ENCODE peak calls at places on chromosome 17, in six cellular contexts. M, J, F, C, Z and Q are unnamed samples.

GRCh38 chr17:69043098-69043497 is 17.6 kb downstream of the ABCA9 start:
- DNase-seq in F (no peak), J (no peak), Z (no peak), C (no peak), M (no peak), Q (no peak)

GRCh38 chr17:77840156-77840555 is 118.3 kb upstream of the TNRC6C start:
- DNase-seq in M (no peak), F (peak; percentile 17), C (peak; percentile 50), Z (peak; percentile 54), J (no peak), Q (no peak)

GRCh38 chr17:80320496-80320895 is 59.8 kb downstream of the RNF213 start:
- DNase-seq in J (no peak), M (no peak), Z (no peak), C (no peak), F (no peak), Q (no peak)

GRCh38 chr17:80980397-80981061 is 11.1 kb upstream of the CHMP6 start:
- DNase-seq in Z (peak; percentile 28), C (peak; percentile 17), J (no peak), F (no peak), M (no peak), Q (no peak)

GRCh38 chr17:45148183-45149036 is at the start of gene HEXIM1:
- DNase-seq in F (peak; percentile 99), M (peak; percentile 98), J (peak; percentile 95), Z (peak; percentile 100), C (peak; percentile 100), Q (peak; percentile 98)

GRCh38 chr17:13415877-13416416 is 185.8 kb downstream of the HS3ST3A1 start:
- DNase-seq in Z (peak; percentile 69), M (no peak), C (peak; percentile 74), J (no peak), F (peak; percentile 70), Q (peak; percentile 2)

GRCh38 chr17:28216528-28216927 is 102.5 kb upstream of the TMEM97 start:
- DNase-seq in C (peak; percentile 38), F (no peak), J (no peak), M (no peak), Z (peak; percentile 35), Q (no peak)

GRCh38 chr17:46851029-46851741 is at the start of gene WNT9B:
- DNase-seq in Z (no peak), J (no peak), C (no peak), M (no peak), F (no peak), Q (peak; percentile 30)

GRCh38 chr17:62791235-62792121 is 16.6 kb downstream of the MARCHF10 start:
- DNase-seq in C (peak; percentile 80), F (no peak), Z (peak; percentile 77), M (no peak), J (no peak), Q (no peak)

GRCh38 chr17:65537845-65538678 is 23.4 kb downstream of the AXIN2 start:
- DNase-seq in Z (no peak), F (no peak), J (no peak), M (no peak), C (no peak), Q (no peak)

GRCh38 chr17:82964851-82965341 is 114.5 kb upstream of the METRNL start:
- DNase-seq in C (no peak), J (no peak), F (peak; percentile 52), M (peak; percentile 8), Z (no peak), Q (no peak)

GRCh38 chr17:48198950-48199541 is 91.5 kb downstream of the SNX11 start:
- DNase-seq in J (no peak), Z (no peak), M (no peak), C (no peak), F (no peak), Q (no peak)

GRCh38 chr17:77489898-77490265 is 349.1 kb downstream of the SEC14L1 start:
- DNase-seq in Z (peak; percentile 70), F (peak; percentile 68), C (no peak), J (no peak), M (no peak), Q (no peak)

GRCh38 chr17:60604686-60605334 is 4.8 kb downstream of the PPM1D start:
- DNase-seq in Z (peak; percentile 75), F (no peak), C (peak; percentile 46), J (no peak), M (no peak), Q (no peak)

GRCh38 chr17:80101946-80102706 is 745 bp downstream of the GAA start:
- DNase-seq in M (no peak), F (peak; percentile 69), J (no peak), C (peak; percentile 10), Z (peak; percentile 19), Q (peak; percentile 27)

GRCh38 chr17:63911657-63912100 is 621 bp upstream of the CSHL1 start:
- DNase-seq in M (peak; percentile 72), C (peak; percentile 30), J (no peak), F (peak; percentile 51), Z (peak; percentile 22), Q (peak; percentile 36)

GRCh38 chr17:60745544-60745943 is 67.9 kb downstream of the BCAS3 start:
- DNase-seq in F (no peak), M (no peak), Z (no peak), C (peak; percentile 5), J (no peak), Q (no peak)

GRCh38 chr17:18039535-18040286 is 503 bp downstream of the GID4 start:
- DNase-seq in C (no peak), F (peak; percentile 69), J (no peak), M (no peak), Z (no peak), Q (no peak)

GRCh38 chr17:12288007-12288406 is 267.3 kb downstream of the MAP2K4 start:
- DNase-seq in J (no peak), Z (no peak), M (no peak), C (no peak), F (no peak), Q (no peak)

GRCh38 chr17:63937920-63938319 is 5.8 kb upstream of the CD79B start:
- DNase-seq in F (no peak), Z (no peak), M (no peak), J (no peak), C (no peak), Q (no peak)

GRCh38 chr17:36755586-36755985 is 154.2 kb downstream of the MRM1 start:
- DNase-seq in F (no peak), C (peak; percentile 4), J (no peak), M (peak; percentile 25), Z (no peak), Q (peak; percentile 6)

GRCh38 chr17:80424878-80425765 is 10.2 kb downstream of the ENDOV start:
- DNase-seq in C (no peak), F (no peak), J (no peak), Z (no peak), M (no peak), Q (no peak)

GRCh38 chr17:73292031-73292531 is 19.7 kb downstream of the CDC42EP4 start:
- DNase-seq in C (peak; percentile 50), M (no peak), Z (peak; percentile 57), J (no peak), F (no peak), Q (no peak)

GRCh38 chr17:31397256-31397939 is 5.9 kb downstream of the RAB11FIP4 start:
- DNase-seq in F (peak; percentile 28), Z (no peak), C (no peak), J (no peak), M (no peak), Q (no peak)

GRCh38 chr17:77493238-77493812 is 352.6 kb downstream of the SEC14L1 start:
- DNase-seq in J (no peak), F (no peak), C (no peak), M (no peak), Z (no peak), Q (no peak)

GRCh38 chr17:45131616-45132301 is 556 bp downstream of the PLCD3 start:
- DNase-seq in F (peak; percentile 80), Z (no peak), C (no peak), M (peak; percentile 47), J (no peak), Q (peak; percentile 39)

GRCh38 chr17:43587647-43588046 is 41.5 kb upstream of the ETV4 start:
- DNase-seq in M (no peak), J (no peak), F (no peak), Z (no peak), C (no peak), Q (no peak)

GRCh38 chr17:77677637-77678036 is 280.9 kb upstream of the TNRC6C start:
- DNase-seq in J (no peak), F (no peak), C (no peak), M (no peak), Z (no peak), Q (no peak)

GRCh38 chr17:51672058-51672457 is 411.7 kb downstream of the UTP18 start:
- DNase-seq in C (no peak), M (no peak), F (no peak), J (no peak), Z (no peak), Q (no peak)

GRCh38 chr17:27336217-27336616 is 42.3 kb downstream of the WSB1 start:
- DNase-seq in F (no peak), C (no peak), M (no peak), J (no peak), Z (no peak), Q (no peak)

GRCh38 chr17:68445671-68446070 is 11.6 kb downstream of the WIPI1 start:
- DNase-seq in J (no peak), M (no peak), C (no peak), Z (no peak), F (no peak), Q (no peak)

GRCh38 chr17:62193297-62193696 is 128.2 kb upstream of the MED13 start:
- DNase-seq in Z (no peak), J (no peak), C (no peak), M (no peak), F (no peak), Q (no peak)

GRCh38 chr17:68701046-68701445 is 99.9 kb upstream of the FAM20A start:
- DNase-seq in F (no peak), M (no peak), J (no peak), Z (peak; percentile 72), C (no peak), Q (no peak)

GRCh38 chr17:63700528-63701441 is 860 bp upstream of the LIMD2 start:
- DNase-seq in Z (no peak), C (peak; percentile 63), F (peak; percentile 80), M (peak; percentile 61), J (no peak), Q (peak; percentile 75)

GRCh38 chr17:65177901-65178300 is 40.7 kb downstream of the RGS9 start:
- DNase-seq in J (no peak), C (peak; percentile 77), M (no peak), Z (peak; percentile 66), F (no peak), Q (no peak)

GRCh38 chr17:54518706-54519105 is 381.9 kb upstream of the TOM1L1 start:
- DNase-seq in J (no peak), C (no peak), Z (no peak), M (no peak), F (no peak), Q (no peak)
- H3K4me3 ChIP-seq in J (no peak overlapping the region), C (no peak overlapping the region), Z (no peak overlapping the region), M (no peak overlapping the region), F (no peak overlapping the region), Q (no peak overlapping the region)

GRCh38 chr17:67085406-67085805 is 41.1 kb downstream of the CACNG1 start:
- DNase-seq in Z (peak; percentile 60), J (no peak), C (no peak), M (no peak), F (no peak), Q (no peak)
- H3K4me3 ChIP-seq in Z (no peak overlapping the region), J (no peak overlapping the region), C (no peak overlapping the region), M (no peak overlapping the region), F (no peak overlapping the region), Q (no peak overlapping the region)

GRCh38 chr17:50477976-50478375 is 684 bp upstream of the RSAD1 start:
- DNase-seq in J (no peak), Z (no peak), F (no peak), C (no peak), M (no peak), Q (no peak)
- H3K4me3 ChIP-seq in J (peak overlapping the region; percentile 54), Z (no peak overlapping the region), F (peak overlapping the region; percentile 89), C (peak overlapping the region; percentile 91), M (peak overlapping the region; percentile 88), Q (peak overlapping the region; percentile 65)

GRCh38 chr17:39092672-39093250 is 58.7 kb downstream of the PLXDC1 start:
- DNase-seq in M (no peak), J (no peak), F (no peak), C (no peak), Z (no peak), Q (peak; percentile 39)
- H3K4me3 ChIP-seq in M (peak overlapping the region; percentile 25), J (no peak overlapping the region), F (no peak overlapping the region), C (no peak overlapping the region), Z (no peak overlapping the region), Q (no peak overlapping the region)